ENCODE peak calls at places on chromosomes 11 and 22, in four cellular contexts. J is IMR-90, I is A549, M is H1. H is an unnamed sample.

GRCh38 chr22:37305873-37306272 is 23.6 kb downstream of the CYTH4 start:
- DNase-seq in J (no peak), I (no peak), M (no peak), H (no peak)

GRCh38 chr11:76655466-76656086 is 15.0 kb downstream of the LRRC32 start:
- DNase-seq in J (no peak), I (no peak), M (no peak), H (no peak)

GRCh38 chr22:31604137-31604705 is 57.8 kb downstream of the PISD start:
- DNase-seq in J (no peak), I (no peak), M (no peak), H (no peak)

GRCh38 chr11:102017029-102017428 is 30.2 kb upstream of the CFAP300 start:
- DNase-seq in J (no peak), I (no peak), M (no peak), H (no peak)

GRCh38 chr22:50600967-50601668 is 525 bp downstream of the MAPK8IP2 start:
- DNase-seq in J (no peak), I (no peak), M (no peak), H (no peak)

GRCh38 chr11:117316197-117316961 is at the start of gene BACE1:
- DNase-seq in J (peak), I (peak), M (peak), H (no peak)

GRCh38 chr22:30205281-30206115 is 41.1 kb downstream of the LIF start:
- DNase-seq in J (peak), I (peak), M (no peak), H (no peak)

GRCh38 chr11:130070109-130070828 is 575 bp downstream of the APLP2 start:
- DNase-seq in J (peak), I (peak), M (no peak), H (peak)

GRCh38 chr11:117589024-117589423 is 208.0 kb downstream of the DSCAML1 start:
- DNase-seq in J (no peak), I (no peak), M (no peak), H (no peak)

GRCh38 chr11:61815790-61816735 is 740 bp downstream of the FADS1 start:
- DNase-seq in J (peak), I (peak), M (no peak), H (peak)

GRCh38 chr22:49629586-49630447 is 197.9 kb downstream of the BRD1 start:
- DNase-seq in J (no peak), I (no peak), M (no peak), H (no peak)

GRCh38 chr22:19878461-19879247 is 24.0 kb upstream of the GNB1L start:
- DNase-seq in J (peak), I (no peak), M (no peak), H (no peak)

GRCh38 chr22:39278040-39278439 is 33.3 kb upstream of the PDGFB start:
- DNase-seq in J (peak), I (no peak), M (no peak), H (no peak)

GRCh38 chr22:19212302-19212870 is 33.9 kb upstream of the SLC25A1 start:
- DNase-seq in J (no peak), I (no peak), M (no peak), H (no peak)

GRCh38 chr22:40512426-40513136 is 123.9 kb downstream of the MRTFA start:
- DNase-seq in J (peak), I (peak), M (no peak), H (no peak)

GRCh38 chr11:16191212-16191851 is 165.0 kb downstream of the SOX6 start:
- DNase-seq in J (peak), I (no peak), M (no peak), H (no peak)

GRCh38 chr11:2077061-2077802 is 62.0 kb downstream of the IGF2 start:
- DNase-seq in J (peak), I (peak), M (no peak), H (no peak)

GRCh38 chr22:42353883-42354727 is 78.1 kb downstream of the NFAM1 start:
- DNase-seq in J (peak), I (no peak), M (no peak), H (no peak)

GRCh38 chr22:31044262-31044861 is 36.8 kb upstream of the SMTN start:
- DNase-seq in J (peak), I (no peak), M (no peak), H (no peak)

GRCh38 chr11:123509737-123510578 is 79.9 kb downstream of the GRAMD1B start:
- DNase-seq in J (peak), I (no peak), M (peak), H (no peak)

GRCh38 chr11:120280566-120281160 is 40.7 kb downstream of the POU2F3 start:
- DNase-seq in J (no peak), I (no peak), M (no peak), H (peak)

GRCh38 chr11:124896071-124896750 is 1.5 kb downstream of the ROBO4 start:
- DNase-seq in J (no peak), I (no peak), M (no peak), H (no peak)

GRCh38 chr22:35638408-35638807 is 9.8 kb upstream of the APOL6 start:
- DNase-seq in J (peak), I (no peak), M (no peak), H (no peak)

GRCh38 chr22:27879923-27880322 is 39.1 kb downstream of the PITPNB start:
- DNase-seq in J (peak), I (peak), M (no peak), H (peak)

GRCh38 chr11:43942651-43943356 is 367 bp downstream of the C11orf96 start:
- DNase-seq in J (peak), I (peak), M (no peak), H (peak)

GRCh38 chr11:65311197-65311631 is 3.5 kb upstream of the CDC42EP2 start:
- DNase-seq in J (no peak), I (no peak), M (no peak), H (no peak)

GRCh38 chr11:21225860-21226259 is 556.5 kb downstream of the NELL1 start:
- DNase-seq in J (no peak), I (no peak), M (no peak), H (no peak)

GRCh38 chr11:95429376-95429907 is 198.4 kb upstream of the SESN3 start:
- DNase-seq in J (no peak), I (no peak), M (no peak), H (no peak)

GRCh38 chr11:104618949-104619348 is 279.3 kb downstream of the CASP12 start:
- DNase-seq in J (no peak), I (no peak), M (no peak), H (no peak)

GRCh38 chr11:82004537-82005213 is 729.0 kb downstream of the FAM181B start:
- DNase-seq in J (no peak), I (no peak), M (no peak), H (no peak)

GRCh38 chr11:61910473-61911123 is 6.8 kb downstream of the RAB3IL1 start:
- DNase-seq in J (no peak), I (no peak), M (no peak), H (no peak)

GRCh38 chr22:35947794-35948425 is 80.7 kb downstream of the RBFOX2 start:
- DNase-seq in J (peak), I (no peak), M (no peak), H (no peak)

GRCh38 chr11:12724301-12725046 is 50.3 kb downstream of the TEAD1 start:
- DNase-seq in J (peak), I (peak), M (peak), H (peak)

GRCh38 chr22:19981171-19981960 is 35.3 kb downstream of the ARVCF start:
- DNase-seq in J (no peak), I (no peak), M (no peak), H (no peak)

DNA sequence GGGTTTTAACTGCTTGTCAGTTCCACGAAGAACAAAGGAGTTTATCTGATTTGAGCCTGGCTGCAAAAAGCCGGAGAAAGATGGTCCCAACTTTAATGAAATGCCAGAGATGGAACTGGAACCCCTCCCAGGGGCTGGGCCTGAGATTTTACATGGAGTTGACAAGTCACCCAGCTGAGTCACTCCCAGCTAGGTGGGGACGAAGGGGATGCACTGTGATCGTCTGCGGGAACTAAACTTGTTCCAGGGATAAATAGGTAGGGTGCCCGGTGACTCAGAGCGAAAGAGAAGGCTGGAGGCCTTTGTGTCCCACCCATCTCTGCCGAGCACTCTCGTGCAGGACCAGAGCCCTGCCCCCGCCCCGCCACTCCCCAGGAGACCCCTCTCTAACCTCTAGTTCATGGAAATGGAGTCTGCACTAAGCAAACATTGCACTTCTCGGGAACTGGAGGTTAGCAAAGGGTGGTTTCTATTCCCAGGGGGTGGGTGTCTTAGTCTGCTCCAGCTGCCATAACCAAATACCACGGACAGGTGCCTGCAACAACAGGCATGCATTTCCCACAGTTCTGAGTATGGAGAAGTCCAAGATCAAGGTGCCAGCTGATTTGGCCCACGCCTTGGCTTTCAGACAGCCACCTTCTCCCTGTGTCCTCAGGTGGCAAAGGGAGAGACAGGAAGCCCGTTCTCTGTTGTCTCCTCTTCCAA is 60.8 kb upstream of the FADD start:
- DNase-seq in J (no peak), I (peak), M (no peak), H (no peak)
- TF ChIP-seq MAFK in J (no peak), I (no peak), M (no peak), H (no peak)

DNA sequence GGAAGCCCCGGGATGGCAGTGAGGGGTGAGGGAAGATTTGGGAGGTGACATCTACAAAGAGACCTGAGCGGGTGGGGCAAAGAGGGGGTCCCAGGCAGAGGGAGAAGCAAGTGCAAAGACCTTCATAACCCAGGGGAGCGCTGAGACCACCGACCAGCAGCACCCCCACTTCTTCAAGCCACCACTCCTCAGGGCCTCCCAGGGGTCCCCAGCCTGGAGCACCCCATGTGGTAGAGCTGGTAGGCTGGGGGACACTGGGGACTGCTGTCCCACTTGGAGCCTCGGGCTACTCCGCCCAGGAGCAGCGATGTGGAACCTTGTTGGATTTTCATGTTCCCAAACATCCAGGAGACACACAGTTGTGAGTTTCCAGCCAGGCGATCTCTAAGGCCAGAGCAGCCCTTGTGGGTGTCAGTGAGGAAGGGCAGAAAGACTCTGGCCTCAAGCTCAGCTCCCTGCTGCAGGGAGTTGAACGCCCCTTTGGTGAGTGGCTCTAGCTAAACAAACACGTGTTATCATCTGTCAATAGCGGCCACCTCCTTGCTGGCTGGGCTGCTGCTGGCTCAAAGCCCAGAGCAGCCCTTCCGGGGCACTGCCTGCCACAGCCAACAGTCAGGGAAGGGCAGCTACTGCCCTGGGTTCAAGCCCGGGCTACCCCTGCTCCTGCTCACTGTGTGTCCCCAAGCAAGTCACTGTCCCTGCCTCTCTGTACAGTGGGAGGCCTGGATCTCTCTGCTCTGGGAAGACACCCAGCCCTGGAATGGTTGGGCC is 25.7 kb upstream of the CHKA start:
- DNase-seq in J (peak), I (peak), M (no peak), H (peak)
- TF ChIP-seq MAFK in J (no peak), I (no peak), M (no peak), H (no peak)

DNA sequence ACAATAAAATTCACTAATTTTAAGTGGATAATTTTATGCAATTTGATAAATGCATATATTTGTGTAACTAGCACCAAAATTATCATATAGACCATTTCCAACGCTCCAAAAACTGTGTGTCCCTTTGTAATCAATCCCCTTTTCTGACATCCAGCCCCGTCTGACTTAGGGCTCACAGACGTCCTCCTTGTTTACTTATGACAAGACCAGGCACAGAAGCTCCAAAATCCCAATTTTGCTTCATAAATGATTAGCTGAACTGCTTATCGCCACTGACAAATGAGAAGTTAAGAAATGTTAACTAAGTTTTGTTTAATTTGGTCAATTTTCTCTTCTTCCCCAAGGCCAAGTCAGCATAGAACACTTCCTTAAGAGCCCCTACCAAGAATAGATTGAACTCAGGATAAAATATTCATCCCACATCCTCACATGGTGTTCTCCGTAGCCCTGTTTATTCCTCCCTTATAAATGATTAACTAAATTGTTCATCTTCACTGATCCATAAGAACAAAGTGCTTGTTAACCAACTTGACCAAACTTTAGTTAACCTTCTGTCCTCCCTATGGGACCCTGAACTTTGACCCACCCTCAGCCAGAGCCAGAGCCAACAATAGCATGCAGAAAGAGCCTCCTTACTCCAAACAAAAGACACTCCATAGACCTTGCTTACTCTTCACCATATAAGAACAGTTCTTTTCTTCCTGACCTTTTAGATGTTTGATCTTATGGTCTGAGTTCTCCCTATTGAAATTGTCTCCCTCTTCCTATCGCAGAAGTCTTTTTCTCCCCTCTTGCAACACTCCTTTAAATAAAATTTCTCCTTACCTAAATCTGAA is 30.8 kb upstream of the GLYAT start:
- DNase-seq in J (no peak), I (no peak), M (no peak), H (no peak)
- TF ChIP-seq MAFK in J (no peak), I (no peak), M (no peak), H (no peak)

GRCh38 chr11:390175-390574 is 3.8 kb upstream of the PKP3 start:
- DNase-seq in J (no peak), I (no peak), M (no peak), H (peak)

GRCh38 chr11:386483-386882 is 7.5 kb upstream of the PKP3 start:
- DNase-seq in J (no peak), I (no peak), M (no peak), H (no peak)

GRCh38 chr11:385594-386351 is 8.2 kb upstream of the PKP3 start:
- DNase-seq in J (no peak), I (no peak), M (no peak), H (no peak)

GRCh38 chr11:384511-384910 is 9.5 kb upstream of the PKP3 start:
- DNase-seq in J (no peak), I (no peak), M (no peak), H (no peak)

GRCh38 chr11:387193-387793 is 6.7 kb upstream of the PKP3 start:
- DNase-seq in J (no peak), I (no peak), M (no peak), H (no peak)
- TF ChIP-seq MAFK in J (peak), I (peak), M (no peak), H (no peak)

DNA sequence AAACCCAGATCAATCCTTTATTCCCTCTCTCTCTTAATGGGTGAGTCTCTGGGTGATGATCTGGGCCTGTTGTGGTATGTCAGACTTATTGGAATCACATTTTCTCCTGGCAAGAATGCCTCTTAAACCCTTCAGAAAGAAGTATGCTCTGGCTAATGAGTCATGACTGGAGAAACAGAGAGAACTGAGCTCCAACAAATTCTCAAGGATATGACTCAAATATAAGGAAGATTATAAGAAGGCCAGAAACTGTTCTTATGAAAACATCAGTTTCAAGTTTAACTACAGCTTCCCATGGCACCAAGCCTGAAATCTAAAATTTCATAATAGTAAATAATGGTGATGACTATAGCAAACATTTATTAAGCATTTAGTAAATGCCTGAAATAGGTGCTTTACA is 83.9 kb downstream of the OR5AK2 start:
- DNase-seq in J (peak), I (peak), M (no peak), H (no peak)
- TF ChIP-seq MAFK in J (no peak), I (no peak), M (no peak), H (no peak)

GRCh38 chr11:41497974-41498373 is 38.5 kb upstream of the LRRC4C start:
- DNase-seq in J (no peak), I (no peak), M (peak), H (no peak)
- TF ChIP-seq MAFK in J (no peak), I (no peak), M (no peak), H (no peak)

DNA sequence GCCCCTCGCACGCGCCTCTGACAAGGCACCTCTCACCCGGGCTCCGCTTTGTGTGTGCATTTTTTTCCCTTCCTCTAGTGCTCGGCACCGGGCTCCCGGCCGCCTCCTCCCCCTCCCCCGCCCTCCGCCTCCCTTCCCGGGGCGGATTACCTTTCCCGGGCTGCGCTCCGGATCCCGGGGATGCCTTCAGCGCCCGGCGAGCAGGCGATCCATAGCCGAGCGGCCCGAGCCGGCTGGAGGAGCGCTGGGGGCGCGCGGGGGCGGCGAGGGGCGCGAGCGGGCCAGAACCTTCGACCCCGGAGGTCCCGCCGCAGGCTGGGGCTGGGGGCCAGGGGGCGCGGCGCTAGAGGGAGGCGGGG is 282 bp downstream of the MPPED2 start:
- DNase-seq in J (no peak), I (no peak), M (no peak), H (no peak)
- TF ChIP-seq MAFK in J (no peak), I (no peak), M (no peak), H (no peak)

H was measured in K562.